ENCODE peak calls at places on chromosome 4, in five cellular contexts. One of them, this sample, is unnamed.
A peak's percentile ranks its signal among the peaks of the same experiment; 100 is the strongest.

GRCh38 chr4:85842540-85842939 is 367.6 kb downstream of the ARHGAP24 start:
- DNase-seq in trophoblast cell: peak; percentile 32
- DNase-seq in mammary epithelial cell: no peak
- DNase-seq in H9: no peak
- DNase-seq in fibroblast of lung: peak; percentile 66
- DNase-seq in this sample: no peak

GRCh38 chr4:169115897-169116254 is 105.8 kb upstream of the CBR4 start:
- DNase-seq in mammary epithelial cell: peak; percentile 100
- DNase-seq in fibroblast of lung: peak; percentile 100
- DNase-seq in trophoblast cell: peak; percentile 85
- DNase-seq in H9: no peak
- DNase-seq in this sample: peak; percentile 97

GRCh38 chr4:1830642-1831228 is 25.2 kb downstream of the LETM1 start:
- DNase-seq in fibroblast of lung: no peak
- DNase-seq in trophoblast cell: no peak
- DNase-seq in mammary epithelial cell: no peak
- DNase-seq in H9: no peak
- DNase-seq in this sample: no peak

GRCh38 chr4:181548873-181549541 is 694.2 kb upstream of the TENM3 start:
- DNase-seq in mammary epithelial cell: peak; percentile 79
- DNase-seq in fibroblast of lung: peak; percentile 96
- DNase-seq in H9: peak; percentile 34
- DNase-seq in trophoblast cell: peak; percentile 61
- DNase-seq in this sample: peak; percentile 59

GRCh38 chr4:13983189-13983790 is 355.8 kb upstream of the BOD1L1 start:
- DNase-seq in fibroblast of lung: no peak
- DNase-seq in H9: no peak
- DNase-seq in mammary epithelial cell: no peak
- DNase-seq in trophoblast cell: no peak
- DNase-seq in this sample: no peak

GRCh38 chr4:110614981-110615365 is 7.9 kb downstream of the PITX2 start:
- DNase-seq in mammary epithelial cell: no peak
- DNase-seq in trophoblast cell: no peak
- DNase-seq in fibroblast of lung: no peak
- DNase-seq in H9: peak; percentile 41
- DNase-seq in this sample: no peak

GRCh38 chr4:119110121-119110520 is 25.5 kb upstream of the MYOZ2 start:
- DNase-seq in H9: no peak
- DNase-seq in fibroblast of lung: no peak
- DNase-seq in mammary epithelial cell: no peak
- DNase-seq in trophoblast cell: no peak
- DNase-seq in this sample: no peak

GRCh38 chr4:68606240-68606639 is 30.1 kb upstream of the UGT2B17 start:
- DNase-seq in trophoblast cell: no peak
- DNase-seq in H9: no peak
- DNase-seq in mammary epithelial cell: no peak
- DNase-seq in fibroblast of lung: no peak
- DNase-seq in this sample: no peak

GRCh38 chr4:120733054-120733453 is 189.5 kb downstream of the PRDM5 start:
- DNase-seq in H9: no peak
- DNase-seq in trophoblast cell: no peak
- DNase-seq in fibroblast of lung: no peak
- DNase-seq in mammary epithelial cell: no peak
- DNase-seq in this sample: no peak

GRCh38 chr4:81757706-81758105 is 286.0 kb upstream of the RASGEF1B start:
- DNase-seq in mammary epithelial cell: no peak
- DNase-seq in H9: no peak
- DNase-seq in trophoblast cell: no peak
- DNase-seq in fibroblast of lung: no peak
- DNase-seq in this sample: no peak

GRCh38 chr4:108620933-108621905 is 843 bp downstream of the RPL34 start:
- DNase-seq in trophoblast cell: no peak
- DNase-seq in mammary epithelial cell: no peak
- DNase-seq in fibroblast of lung: peak; percentile 43
- DNase-seq in H9: no peak
- DNase-seq in this sample: no peak

GRCh38 chr4:174532479-174532878 is 10.2 kb upstream of the HPGD start:
- DNase-seq in trophoblast cell: no peak
- DNase-seq in fibroblast of lung: no peak
- DNase-seq in H9: no peak
- DNase-seq in mammary epithelial cell: no peak
- DNase-seq in this sample: no peak

GRCh38 chr4:104451573-104451972 is 43.1 kb downstream of the CXXC4 start:
- DNase-seq in H9: no peak
- DNase-seq in mammary epithelial cell: peak; percentile 9
- DNase-seq in fibroblast of lung: peak; percentile 33
- DNase-seq in trophoblast cell: peak; percentile 5
- DNase-seq in this sample: no peak

GRCh38 chr4:57110635-57111546 is 706 bp upstream of the IGFBP7 start:
- DNase-seq in fibroblast of lung: peak; percentile 81
- DNase-seq in H9: peak; percentile 67
- DNase-seq in trophoblast cell: peak; percentile 38
- DNase-seq in mammary epithelial cell: peak; percentile 64
- DNase-seq in this sample: no peak

GRCh38 chr4:163495900-163496299 is 1.4 kb downstream of the TMA16 start:
- DNase-seq in H9: no peak
- DNase-seq in trophoblast cell: no peak
- DNase-seq in fibroblast of lung: no peak
- DNase-seq in mammary epithelial cell: peak; percentile 1
- DNase-seq in this sample: no peak

GRCh38 chr4:54227261-54228063 is 1.6 kb upstream of the PDGFRA start:
- DNase-seq in mammary epithelial cell: peak; percentile 67
- DNase-seq in fibroblast of lung: peak; percentile 75
- DNase-seq in H9: peak; percentile 72
- DNase-seq in trophoblast cell: no peak
- DNase-seq in this sample: no peak

GRCh38 chr4:105551968-105552746 is at the start of gene ARHGEF38:
- DNase-seq in H9: peak; percentile 47
- DNase-seq in trophoblast cell: peak; percentile 37
- DNase-seq in mammary epithelial cell: peak; percentile 78
- DNase-seq in fibroblast of lung: peak; percentile 33
- DNase-seq in this sample: no peak

GRCh38 chr4:42785817-42786216 is 106.7 kb upstream of the GRXCR1 start:
- DNase-seq in fibroblast of lung: no peak
- DNase-seq in trophoblast cell: no peak
- DNase-seq in mammary epithelial cell: no peak
- DNase-seq in H9: no peak
- DNase-seq in this sample: no peak

GRCh38 chr4:162939086-162939485 is 227.6 kb downstream of the NAF1 start:
- DNase-seq in fibroblast of lung: no peak
- DNase-seq in mammary epithelial cell: no peak
- DNase-seq in trophoblast cell: no peak
- DNase-seq in H9: no peak
- DNase-seq in this sample: no peak

GRCh38 chr4:140115140-140115539 is 38.8 kb downstream of the MAML3 start:
- DNase-seq in fibroblast of lung: no peak
- DNase-seq in H9: no peak
- DNase-seq in mammary epithelial cell: no peak
- DNase-seq in trophoblast cell: no peak
- DNase-seq in this sample: no peak

GRCh38 chr4:95363579-95363965 is 185.2 kb downstream of the UNC5C start:
- DNase-seq in trophoblast cell: no peak
- DNase-seq in mammary epithelial cell: no peak
- DNase-seq in H9: no peak
- DNase-seq in fibroblast of lung: no peak
- DNase-seq in this sample: no peak

GRCh38 chr4:124307143-124307542 is 405.4 kb downstream of the ANKRD50 start:
- DNase-seq in fibroblast of lung: no peak
- DNase-seq in H9: no peak
- DNase-seq in trophoblast cell: no peak
- DNase-seq in mammary epithelial cell: no peak
- DNase-seq in this sample: no peak

GRCh38 chr4:714087-714486 is 8.5 kb downstream of the PCGF3 start:
- DNase-seq in trophoblast cell: no peak
- DNase-seq in mammary epithelial cell: no peak
- DNase-seq in fibroblast of lung: no peak
- DNase-seq in H9: no peak
- DNase-seq in this sample: no peak

GRCh38 chr4:151202851-151203455 is 74.0 kb upstream of the PRSS48 start:
- DNase-seq in H9: no peak
- DNase-seq in trophoblast cell: peak; percentile 38
- DNase-seq in fibroblast of lung: peak; percentile 65
- DNase-seq in mammary epithelial cell: no peak
- DNase-seq in this sample: no peak

GRCh38 chr4:28947374-28947773 is 1772.8 kb upstream of the PCDH7 start:
- DNase-seq in mammary epithelial cell: no peak
- DNase-seq in trophoblast cell: no peak
- DNase-seq in H9: no peak
- DNase-seq in fibroblast of lung: no peak
- DNase-seq in this sample: no peak

GRCh38 chr4:144574004-144574403 is 72.0 kb upstream of the HHIP start:
- DNase-seq in H9: no peak
- DNase-seq in trophoblast cell: no peak
- DNase-seq in fibroblast of lung: no peak
- DNase-seq in mammary epithelial cell: no peak
- DNase-seq in this sample: no peak

DNA sequence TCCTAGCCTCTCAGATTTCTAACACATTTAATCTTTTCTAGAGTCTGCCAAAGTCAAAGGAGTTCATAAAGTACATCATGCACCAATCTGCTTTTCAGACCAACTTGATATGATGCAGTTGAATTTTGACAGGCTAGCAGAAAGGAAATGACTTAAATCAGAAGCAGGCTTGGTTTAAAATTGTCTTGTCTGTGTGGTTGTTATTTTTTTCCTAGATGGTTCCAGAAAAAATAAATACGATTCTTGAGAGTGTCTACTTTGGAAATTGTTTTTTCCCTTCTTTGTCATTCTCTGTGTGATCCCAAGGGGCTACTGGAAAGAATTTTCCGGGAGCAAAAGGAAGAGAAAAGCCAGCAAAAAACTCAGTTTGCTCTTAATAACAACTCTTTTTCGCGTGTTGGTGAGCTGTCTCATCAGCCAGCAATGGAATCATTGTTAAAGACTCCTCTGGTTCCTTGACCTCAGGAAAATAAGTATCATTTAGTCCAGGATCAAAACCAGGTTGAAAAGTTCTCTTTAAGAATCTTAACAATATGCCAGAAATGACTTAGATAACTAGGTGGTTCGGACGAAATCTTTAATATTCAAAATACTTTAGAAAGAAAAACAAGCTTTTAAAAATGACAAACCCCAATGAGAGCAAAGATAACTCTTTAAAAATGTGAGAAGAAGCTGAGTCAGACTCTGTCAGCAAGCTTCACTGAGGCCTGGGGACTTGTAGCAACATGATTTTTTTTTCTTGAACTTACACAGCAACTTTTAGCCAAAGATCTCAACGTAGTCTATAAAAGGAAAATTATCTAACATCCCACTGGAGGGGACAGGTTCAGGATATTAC is 49.7 kb upstream of the GAB1 start:
- DNase-seq in trophoblast cell: no peak
- DNase-seq in fibroblast of lung: peak; percentile 64
- DNase-seq in mammary epithelial cell: peak; percentile 78
- DNase-seq in H9: no peak
- DNase-seq in this sample: no peak
- H2AFZ ChIP-seq in trophoblast cell: no peak overlapping the region
- H2AFZ ChIP-seq in fibroblast of lung: peak overlapping the region; percentile 65
- H2AFZ ChIP-seq in mammary epithelial cell: peak overlapping the region; percentile 73
- H2AFZ ChIP-seq in H9: no peak overlapping the region
- H2AFZ ChIP-seq in this sample: peak overlapping the region; percentile 86

GRCh38 chr4:26785766-26786165 is 74.9 kb upstream of the STIM2 start:
- DNase-seq in fibroblast of lung: no peak
- DNase-seq in trophoblast cell: no peak
- DNase-seq in H9: no peak
- DNase-seq in mammary epithelial cell: no peak
- DNase-seq in this sample: no peak

GRCh38 chr4:26788341-26788733 is 72.3 kb upstream of the STIM2 start:
- DNase-seq in H9: no peak
- DNase-seq in mammary epithelial cell: no peak
- DNase-seq in fibroblast of lung: no peak
- DNase-seq in trophoblast cell: no peak
- DNase-seq in this sample: no peak

GRCh38 chr4:26786916-26787315 is 73.7 kb upstream of the STIM2 start:
- DNase-seq in fibroblast of lung: no peak
- DNase-seq in H9: no peak
- DNase-seq in mammary epithelial cell: no peak
- DNase-seq in trophoblast cell: no peak
- DNase-seq in this sample: no peak

GRCh38 chr4:26789208-26789607 is 71.4 kb upstream of the STIM2 start:
- DNase-seq in fibroblast of lung: peak; percentile 18
- DNase-seq in trophoblast cell: no peak
- DNase-seq in mammary epithelial cell: peak; percentile 42
- DNase-seq in H9: no peak
- DNase-seq in this sample: no peak

GRCh38 chr4:26787461-26788340 is 72.9 kb upstream of the STIM2 start:
- DNase-seq in mammary epithelial cell: peak; percentile 85
- DNase-seq in trophoblast cell: peak; percentile 25
- DNase-seq in fibroblast of lung: peak; percentile 85
- DNase-seq in H9: peak; percentile 70
- DNase-seq in this sample: no peak
- H3K27ac ChIP-seq in mammary epithelial cell: peak overlapping the region; percentile 48
- H3K27ac ChIP-seq in trophoblast cell: no peak overlapping the region
- H3K27ac ChIP-seq in fibroblast of lung: no peak overlapping the region
- H3K27ac ChIP-seq in H9: no peak overlapping the region
- H3K27ac ChIP-seq in this sample: peak overlapping the region; percentile 60

GRCh38 chr4:137532869-137533236 is 559 bp upstream of the PCDH18 start:
- DNase-seq in mammary epithelial cell: no peak
- DNase-seq in trophoblast cell: no peak
- DNase-seq in H9: no peak
- DNase-seq in fibroblast of lung: peak; percentile 35
- DNase-seq in this sample: no peak
- H2AFZ ChIP-seq in mammary epithelial cell: no peak overlapping the region
- H2AFZ ChIP-seq in trophoblast cell: no peak overlapping the region
- H2AFZ ChIP-seq in H9: no peak overlapping the region
- H2AFZ ChIP-seq in fibroblast of lung: no peak overlapping the region
- H2AFZ ChIP-seq in this sample: peak overlapping the region; percentile 76

GRCh38 chr4:147138171-147138570 is 192.5 kb upstream of the TTC29 start:
- DNase-seq in trophoblast cell: no peak
- DNase-seq in fibroblast of lung: peak; percentile 43
- DNase-seq in H9: no peak
- DNase-seq in mammary epithelial cell: no peak
- DNase-seq in this sample: no peak

GRCh38 chr4:147139455-147140198 is 194.0 kb upstream of the TTC29 start:
- DNase-seq in mammary epithelial cell: no peak
- DNase-seq in trophoblast cell: no peak
- DNase-seq in fibroblast of lung: no peak
- DNase-seq in H9: no peak
- DNase-seq in this sample: no peak

GRCh38 chr4:147136308-147136707 is 190.6 kb upstream of the TTC29 start:
- DNase-seq in trophoblast cell: no peak
- DNase-seq in H9: no peak
- DNase-seq in mammary epithelial cell: no peak
- DNase-seq in fibroblast of lung: peak; percentile 34
- DNase-seq in this sample: no peak

GRCh38 chr4:147136783-147137182 is 191.1 kb upstream of the TTC29 start:
- DNase-seq in fibroblast of lung: no peak
- DNase-seq in H9: no peak
- DNase-seq in trophoblast cell: no peak
- DNase-seq in mammary epithelial cell: no peak
- DNase-seq in this sample: no peak

DNA sequence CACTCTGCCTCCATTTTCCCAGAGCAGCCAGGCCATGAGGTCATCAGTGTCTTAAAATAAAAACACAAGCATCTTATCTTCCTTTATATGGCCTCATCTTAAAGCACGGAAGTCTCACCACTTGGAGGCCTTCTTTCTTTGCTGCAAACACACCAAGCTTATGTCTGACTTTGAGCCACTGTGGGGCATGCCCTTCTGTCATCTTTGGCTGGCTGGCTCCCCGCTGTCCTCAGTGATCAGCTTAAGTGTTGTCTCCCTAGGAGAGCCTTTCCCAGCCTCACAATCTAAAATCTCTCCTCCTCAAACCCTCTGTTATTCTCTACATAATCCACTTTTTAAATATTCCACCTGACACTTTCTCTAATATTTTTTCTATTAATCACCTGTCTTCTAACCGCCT is 191.6 kb upstream of the TTC29 start:
- DNase-seq in mammary epithelial cell: no peak
- DNase-seq in fibroblast of lung: no peak
- DNase-seq in H9: no peak
- DNase-seq in trophoblast cell: no peak
- DNase-seq in this sample: no peak
- H3K27ac ChIP-seq in mammary epithelial cell: no peak overlapping the region
- H3K27ac ChIP-seq in fibroblast of lung: no peak overlapping the region
- H3K27ac ChIP-seq in H9: no peak overlapping the region
- H3K27ac ChIP-seq in trophoblast cell: no peak overlapping the region
- H3K27ac ChIP-seq in this sample: no peak overlapping the region

This sample was measured in keratinocyte.